ENCODE peak calls at places on chromosomes 11 and 22, in ten cellular contexts. One of them, this sample, is unnamed.

GRCh38 chr22:50314455-50315288 is 7.2 kb upstream of the PLXNB2 start:
- DNase-seq in H9: peak; percentile 61
- DNase-seq in psoas muscle: peak; percentile 57
- DNase-seq in heart left ventricle: no peak
- DNase-seq in lung: peak; percentile 74
- DNase-seq in esophagus squamous epithelium: no peak
- DNase-seq in left ventricle myocardium inferior: peak; percentile 50
- DNase-seq in GM23248: no peak
- DNase-seq in naive thymus-derived CD4-positive, alpha-beta T cell: peak; percentile 64
- DNase-seq in OCI-LY7: peak; percentile 93
- DNase-seq in this sample: peak; percentile 29

GRCh38 chr11:10058356-10058755 is 235.7 kb downstream of the SBF2 start:
- DNase-seq in esophagus squamous epithelium: no peak
- DNase-seq in left ventricle myocardium inferior: no peak
- DNase-seq in H9: no peak
- DNase-seq in psoas muscle: no peak
- DNase-seq in GM23248: peak; percentile 2
- DNase-seq in OCI-LY7: no peak
- DNase-seq in naive thymus-derived CD4-positive, alpha-beta T cell: no peak
- DNase-seq in lung: no peak
- DNase-seq in heart left ventricle: no peak
- DNase-seq in this sample: no peak

GRCh38 chr11:43547900-43548381 is 132.6 kb upstream of the HSD17B12 start:
- DNase-seq in psoas muscle: peak; percentile 23
- DNase-seq in left ventricle myocardium inferior: peak; percentile 20
- DNase-seq in heart left ventricle: no peak
- DNase-seq in GM23248: peak; percentile 62
- DNase-seq in naive thymus-derived CD4-positive, alpha-beta T cell: peak; percentile 13
- DNase-seq in H9: peak; percentile 52
- DNase-seq in esophagus squamous epithelium: no peak
- DNase-seq in OCI-LY7: no peak
- DNase-seq in lung: no peak
- DNase-seq in this sample: peak; percentile 66

GRCh38 chr11:134036484-134037092 is 32.3 kb upstream of the JAM3 start:
- DNase-seq in left ventricle myocardium inferior: no peak
- DNase-seq in esophagus squamous epithelium: no peak
- DNase-seq in heart left ventricle: no peak
- DNase-seq in naive thymus-derived CD4-positive, alpha-beta T cell: peak; percentile 18
- DNase-seq in GM23248: peak; percentile 55
- DNase-seq in psoas muscle: no peak
- DNase-seq in H9: peak; percentile 62
- DNase-seq in OCI-LY7: no peak
- DNase-seq in lung: no peak
- DNase-seq in this sample: peak; percentile 45

GRCh38 chr22:45645526-45646414 is 25.9 kb upstream of the ATXN10 start:
- DNase-seq in H9: peak; percentile 85
- DNase-seq in psoas muscle: peak; percentile 77
- DNase-seq in GM23248: peak; percentile 78
- DNase-seq in left ventricle myocardium inferior: peak; percentile 70
- DNase-seq in esophagus squamous epithelium: no peak
- DNase-seq in OCI-LY7: peak; percentile 57
- DNase-seq in lung: peak; percentile 76
- DNase-seq in heart left ventricle: peak; percentile 62
- DNase-seq in naive thymus-derived CD4-positive, alpha-beta T cell: peak; percentile 73
- DNase-seq in this sample: peak; percentile 51

GRCh38 chr11:1762537-1763302 is 1.0 kb downstream of the CTSD start:
- DNase-seq in heart left ventricle: peak; percentile 74
- DNase-seq in lung: peak; percentile 84
- DNase-seq in naive thymus-derived CD4-positive, alpha-beta T cell: no peak
- DNase-seq in H9: no peak
- DNase-seq in esophagus squamous epithelium: no peak
- DNase-seq in GM23248: no peak
- DNase-seq in left ventricle myocardium inferior: peak; percentile 61
- DNase-seq in psoas muscle: peak; percentile 70
- DNase-seq in OCI-LY7: no peak
- DNase-seq in this sample: peak; percentile 88

GRCh38 chr11:46279393-46280099 is 2.1 kb downstream of the CREB3L1 start:
- DNase-seq in GM23248: peak; percentile 80
- DNase-seq in H9: no peak
- DNase-seq in esophagus squamous epithelium: no peak
- DNase-seq in left ventricle myocardium inferior: peak; percentile 76
- DNase-seq in heart left ventricle: peak; percentile 82
- DNase-seq in psoas muscle: peak; percentile 62
- DNase-seq in OCI-LY7: no peak
- DNase-seq in naive thymus-derived CD4-positive, alpha-beta T cell: no peak
- DNase-seq in lung: no peak
- DNase-seq in this sample: no peak

GRCh38 chr11:131904756-131905155 is 534.3 kb downstream of the NTM start:
- DNase-seq in H9: peak; percentile 80
- DNase-seq in lung: no peak
- DNase-seq in left ventricle myocardium inferior: no peak
- DNase-seq in GM23248: no peak
- DNase-seq in OCI-LY7: no peak
- DNase-seq in heart left ventricle: no peak
- DNase-seq in psoas muscle: no peak
- DNase-seq in naive thymus-derived CD4-positive, alpha-beta T cell: no peak
- DNase-seq in esophagus squamous epithelium: no peak
- DNase-seq in this sample: no peak

GRCh38 chr11:76318744-76319384 is 62.1 kb downstream of the THAP12 start:
- DNase-seq in naive thymus-derived CD4-positive, alpha-beta T cell: peak; percentile 83
- DNase-seq in heart left ventricle: peak; percentile 78
- DNase-seq in H9: peak; percentile 88
- DNase-seq in GM23248: peak; percentile 82
- DNase-seq in esophagus squamous epithelium: no peak
- DNase-seq in lung: peak; percentile 82
- DNase-seq in left ventricle myocardium inferior: peak; percentile 76
- DNase-seq in psoas muscle: peak; percentile 79
- DNase-seq in OCI-LY7: peak; percentile 83
- DNase-seq in this sample: peak; percentile 91

GRCh38 chr22:48629631-48630443 is 1197.8 kb downstream of the BRD1 start:
- DNase-seq in lung: no peak
- DNase-seq in OCI-LY7: no peak
- DNase-seq in naive thymus-derived CD4-positive, alpha-beta T cell: no peak
- DNase-seq in psoas muscle: no peak
- DNase-seq in GM23248: no peak
- DNase-seq in heart left ventricle: no peak
- DNase-seq in left ventricle myocardium inferior: no peak
- DNase-seq in esophagus squamous epithelium: no peak
- DNase-seq in H9: no peak
- DNase-seq in this sample: no peak
- H3K9me3 ChIP-seq in lung: no peaks in the 10 kb centered on the region
- H3K9me3 ChIP-seq in OCI-LY7: no peaks in the 10 kb centered on the region
- H3K9me3 ChIP-seq in naive thymus-derived CD4-positive, alpha-beta T cell: no peaks in the 10 kb centered on the region
- H3K9me3 ChIP-seq in psoas muscle: no peaks in the 10 kb centered on the region
- H3K9me3 ChIP-seq in GM23248: no peaks in the 10 kb centered on the region
- H3K9me3 ChIP-seq in heart left ventricle: no peaks in the 10 kb centered on the region
- H3K9me3 ChIP-seq in left ventricle myocardium inferior: no peaks in the 10 kb centered on the region
- H3K9me3 ChIP-seq in esophagus squamous epithelium: no peaks in the 10 kb centered on the region
- H3K9me3 ChIP-seq in H9: no peaks in the 10 kb centered on the region
- H3K9me3 ChIP-seq in this sample: no peaks in the 10 kb centered on the region

GRCh38 chr11:329886-330253 is 9.2 kb upstream of the IFITM3 start:
- DNase-seq in naive thymus-derived CD4-positive, alpha-beta T cell: no peak
- DNase-seq in GM23248: no peak
- DNase-seq in H9: no peak
- DNase-seq in esophagus squamous epithelium: no peak
- DNase-seq in lung: no peak
- DNase-seq in left ventricle myocardium inferior: no peak
- DNase-seq in heart left ventricle: no peak
- DNase-seq in psoas muscle: no peak
- DNase-seq in OCI-LY7: no peak
- DNase-seq in this sample: no peak
- H3K27ac ChIP-seq in naive thymus-derived CD4-positive, alpha-beta T cell: peak overlapping the region; percentile 10
- H3K27ac ChIP-seq in GM23248: no peak overlapping the region
- H3K27ac ChIP-seq in H9: no peak overlapping the region
- H3K27ac ChIP-seq in esophagus squamous epithelium: no peak overlapping the region
- H3K27ac ChIP-seq in lung: no peak overlapping the region
- H3K27ac ChIP-seq in left ventricle myocardium inferior: no peak overlapping the region
- H3K27ac ChIP-seq in heart left ventricle: no peak overlapping the region
- H3K27ac ChIP-seq in psoas muscle: no peak overlapping the region
- H3K27ac ChIP-seq in OCI-LY7: peak overlapping the region; percentile 91
- H3K27ac ChIP-seq in this sample: no peak overlapping the region

GRCh38 chr22:43510226-43511070 is 98.6 kb downstream of the MPPED1 start:
- DNase-seq in esophagus squamous epithelium: no peak
- DNase-seq in psoas muscle: no peak
- DNase-seq in heart left ventricle: no peak
- DNase-seq in left ventricle myocardium inferior: no peak
- DNase-seq in naive thymus-derived CD4-positive, alpha-beta T cell: no peak
- DNase-seq in H9: no peak
- DNase-seq in lung: no peak
- DNase-seq in GM23248: no peak
- DNase-seq in OCI-LY7: peak; percentile 4
- DNase-seq in this sample: no peak

GRCh38 chr22:43512279-43512678 is 100.5 kb downstream of the MPPED1 start:
- DNase-seq in OCI-LY7: no peak
- DNase-seq in lung: no peak
- DNase-seq in psoas muscle: no peak
- DNase-seq in left ventricle myocardium inferior: no peak
- DNase-seq in esophagus squamous epithelium: no peak
- DNase-seq in naive thymus-derived CD4-positive, alpha-beta T cell: no peak
- DNase-seq in H9: no peak
- DNase-seq in GM23248: no peak
- DNase-seq in heart left ventricle: no peak
- DNase-seq in this sample: no peak

GRCh38 chr22:43509337-43509736 is 97.5 kb downstream of the MPPED1 start:
- DNase-seq in heart left ventricle: no peak
- DNase-seq in psoas muscle: no peak
- DNase-seq in OCI-LY7: no peak
- DNase-seq in GM23248: no peak
- DNase-seq in left ventricle myocardium inferior: no peak
- DNase-seq in esophagus squamous epithelium: no peak
- DNase-seq in H9: no peak
- DNase-seq in naive thymus-derived CD4-positive, alpha-beta T cell: no peak
- DNase-seq in lung: no peak
- DNase-seq in this sample: no peak

GRCh38 chr22:43508489-43508888 is 96.7 kb downstream of the MPPED1 start:
- DNase-seq in OCI-LY7: no peak
- DNase-seq in psoas muscle: no peak
- DNase-seq in GM23248: no peak
- DNase-seq in heart left ventricle: no peak
- DNase-seq in left ventricle myocardium inferior: no peak
- DNase-seq in naive thymus-derived CD4-positive, alpha-beta T cell: no peak
- DNase-seq in H9: no peak
- DNase-seq in esophagus squamous epithelium: no peak
- DNase-seq in lung: no peak
- DNase-seq in this sample: no peak

GRCh38 chr22:43511276-43511910 is 99.6 kb downstream of the MPPED1 start:
- DNase-seq in esophagus squamous epithelium: no peak
- DNase-seq in naive thymus-derived CD4-positive, alpha-beta T cell: no peak
- DNase-seq in left ventricle myocardium inferior: no peak
- DNase-seq in psoas muscle: no peak
- DNase-seq in heart left ventricle: no peak
- DNase-seq in GM23248: no peak
- DNase-seq in OCI-LY7: no peak
- DNase-seq in H9: no peak
- DNase-seq in lung: no peak
- DNase-seq in this sample: no peak
- H3K9me3 ChIP-seq in esophagus squamous epithelium: no peaks in the 10 kb centered on the region
- H3K9me3 ChIP-seq in naive thymus-derived CD4-positive, alpha-beta T cell: no peaks in the 10 kb centered on the region
- H3K9me3 ChIP-seq in left ventricle myocardium inferior: no peaks in the 10 kb centered on the region
- H3K9me3 ChIP-seq in psoas muscle: no peaks in the 10 kb centered on the region
- H3K9me3 ChIP-seq in heart left ventricle: no peaks in the 10 kb centered on the region
- H3K9me3 ChIP-seq in GM23248: no peaks in the 10 kb centered on the region
- H3K9me3 ChIP-seq in OCI-LY7: no peaks in the 10 kb centered on the region
- H3K9me3 ChIP-seq in H9: no peaks in the 10 kb centered on the region
- H3K9me3 ChIP-seq in lung: peaks cover 3% of the 10 kb centered on the region
- H3K9me3 ChIP-seq in this sample: no peaks in the 10 kb centered on the region

GRCh38 chr11:19225123-19225522 is 15.6 kb downstream of the E2F8 start:
- DNase-seq in GM23248: no peak
- DNase-seq in heart left ventricle: peak; percentile 71
- DNase-seq in OCI-LY7: no peak
- DNase-seq in left ventricle myocardium inferior: no peak
- DNase-seq in naive thymus-derived CD4-positive, alpha-beta T cell: no peak
- DNase-seq in H9: no peak
- DNase-seq in esophagus squamous epithelium: no peak
- DNase-seq in psoas muscle: peak; percentile 51
- DNase-seq in lung: no peak
- DNase-seq in this sample: no peak

GRCh38 chr11:19218216-19218615 is 16.4 kb upstream of the CSRP3 start:
- DNase-seq in OCI-LY7: no peak
- DNase-seq in heart left ventricle: no peak
- DNase-seq in lung: no peak
- DNase-seq in psoas muscle: no peak
- DNase-seq in esophagus squamous epithelium: no peak
- DNase-seq in left ventricle myocardium inferior: no peak
- DNase-seq in H9: no peak
- DNase-seq in GM23248: no peak
- DNase-seq in naive thymus-derived CD4-positive, alpha-beta T cell: no peak
- DNase-seq in this sample: no peak

GRCh38 chr11:19216709-19217374 is 15.1 kb upstream of the CSRP3 start:
- DNase-seq in naive thymus-derived CD4-positive, alpha-beta T cell: no peak
- DNase-seq in OCI-LY7: no peak
- DNase-seq in psoas muscle: no peak
- DNase-seq in heart left ventricle: no peak
- DNase-seq in left ventricle myocardium inferior: no peak
- DNase-seq in GM23248: no peak
- DNase-seq in esophagus squamous epithelium: no peak
- DNase-seq in lung: no peak
- DNase-seq in H9: no peak
- DNase-seq in this sample: no peak

GRCh38 chr11:19218801-19219460 is 17.1 kb upstream of the CSRP3 start:
- DNase-seq in heart left ventricle: peak; percentile 79
- DNase-seq in lung: no peak
- DNase-seq in H9: no peak
- DNase-seq in GM23248: no peak
- DNase-seq in left ventricle myocardium inferior: peak; percentile 40
- DNase-seq in esophagus squamous epithelium: no peak
- DNase-seq in psoas muscle: peak; percentile 58
- DNase-seq in OCI-LY7: no peak
- DNase-seq in naive thymus-derived CD4-positive, alpha-beta T cell: no peak
- DNase-seq in this sample: no peak

GRCh38 chr11:19220903-19221682 is 19.3 kb upstream of the CSRP3 start:
- DNase-seq in lung: peak; percentile 69
- DNase-seq in OCI-LY7: no peak
- DNase-seq in left ventricle myocardium inferior: no peak
- DNase-seq in psoas muscle: no peak
- DNase-seq in esophagus squamous epithelium: no peak
- DNase-seq in GM23248: no peak
- DNase-seq in naive thymus-derived CD4-positive, alpha-beta T cell: no peak
- DNase-seq in heart left ventricle: peak; percentile 36
- DNase-seq in H9: no peak
- DNase-seq in this sample: no peak
- H3K27ac ChIP-seq in lung: no peak overlapping the region
- H3K27ac ChIP-seq in OCI-LY7: no peak overlapping the region
- H3K27ac ChIP-seq in left ventricle myocardium inferior: peak overlapping the region; percentile 65
- H3K27ac ChIP-seq in psoas muscle: peak overlapping the region; percentile 92
- H3K27ac ChIP-seq in esophagus squamous epithelium: no peak overlapping the region
- H3K27ac ChIP-seq in GM23248: no peak overlapping the region
- H3K27ac ChIP-seq in naive thymus-derived CD4-positive, alpha-beta T cell: no peak overlapping the region
- H3K27ac ChIP-seq in heart left ventricle: no peak overlapping the region
- H3K27ac ChIP-seq in H9: no peak overlapping the region
- H3K27ac ChIP-seq in this sample: no peak overlapping the region